ENCODE peak calls at places on chromosome 20, in seven cellular contexts. H is K562, O is HCT116, W is stomach, F is suprapubic skin, T is breast epithelium, G is transverse colon. S is an unnamed sample.
A peak's percentile ranks its signal among the peaks of the same experiment; 100 is the strongest.

GRCh38 chr20:61483336-61484067 is 231.4 kb downstream of the CDH4 start:
- DNase-seq in W (no peak), H (no peak), G (no peak), O (no peak), T (no peak), F (no peak), S (no peak)

GRCh38 chr20:62246872-62247652 is 8.7 kb downstream of the OSBPL2 start:
- DNase-seq in O (no peak), F (no peak), T (peak; percentile 44), G (no peak), H (no peak), W (peak; percentile 48), S (no peak)

GRCh38 chr20:39269031-39269461 is 306.9 kb downstream of the DHX35 start:
- DNase-seq in T (no peak), H (peak; percentile 78), F (peak; percentile 70), G (peak; percentile 40), W (peak; percentile 54), O (peak; percentile 13), S (peak; percentile 57)

GRCh38 chr20:58054744-58055373 is 173.6 kb downstream of the ANKRD60 start:
- DNase-seq in O (no peak), F (peak; percentile 72), H (no peak), T (peak; percentile 51), W (no peak), G (peak; percentile 14), S (peak; percentile 81)

GRCh38 chr20:44180814-44181213 is 6.2 kb downstream of the JPH2 start:
- DNase-seq in F (no peak), H (no peak), T (no peak), G (peak; percentile 34), W (no peak), O (no peak), S (no peak)

GRCh38 chr20:33433465-33433864 is 10.1 kb downstream of the SNTA1 start:
- DNase-seq in W (peak; percentile 59), F (no peak), H (no peak), O (no peak), G (no peak), T (no peak), S (no peak)

GRCh38 chr20:58485326-58485725 is 29.9 kb downstream of the APCDD1L start:
- DNase-seq in H (no peak), O (no peak), F (no peak), W (no peak), G (no peak), T (no peak), S (no peak)

GRCh38 chr20:8060977-8061376 is 41.4 kb upstream of the TMX4 start:
- DNase-seq in G (no peak), T (no peak), O (no peak), W (no peak), F (no peak), H (no peak), S (no peak)

GRCh38 chr20:52422574-52423463 is 231.2 kb upstream of the ZFP64 start:
- DNase-seq in H (no peak), G (no peak), O (no peak), W (no peak), T (no peak), F (no peak), S (no peak)

GRCh38 chr20:50216543-50217206 is 26.0 kb downstream of the CEBPB start:
- DNase-seq in H (no peak), W (no peak), O (no peak), G (no peak), F (no peak), T (no peak), S (no peak)

GRCh38 chr20:57838670-57839142 is 128.9 kb upstream of the PMEPA1 start:
- DNase-seq in H (no peak), F (no peak), O (no peak), W (no peak), G (no peak), T (no peak), S (no peak)

GRCh38 chr20:43969501-43969900 is 54.8 kb downstream of the TOX2 start:
- DNase-seq in G (no peak), O (no peak), H (no peak), W (no peak), T (no peak), F (no peak), S (peak; percentile 77)

GRCh38 chr20:10982692-10983091 is 308.9 kb upstream of the JAG1 start:
- DNase-seq in H (no peak), F (no peak), G (no peak), O (no peak), W (no peak), T (no peak), S (no peak)

GRCh38 chr20:21096321-21097043 is 9.7 kb downstream of the LINC00237 start:
- DNase-seq in F (no peak), G (no peak), O (peak; percentile 68), W (no peak), H (peak; percentile 15), T (no peak), S (no peak)

GRCh38 chr20:45117581-45117980 is 2.6 kb upstream of the WFDC5 start:
- DNase-seq in O (no peak), H (no peak), F (no peak), T (no peak), W (no peak), G (peak; percentile 60), S (no peak)

GRCh38 chr20:11080776-11081406 is 407.1 kb upstream of the JAG1 start:
- DNase-seq in G (no peak), H (no peak), O (no peak), W (no peak), T (no peak), F (no peak), S (no peak)

GRCh38 chr20:41046716-41047115 is 18.1 kb downstream of the TOP1 start:
- DNase-seq in T (no peak), O (no peak), W (no peak), G (no peak), F (no peak), H (no peak), S (no peak)

GRCh38 chr20:46312075-46312944 is 4.0 kb upstream of the CDH22 start:
- DNase-seq in H (peak; percentile 86), T (no peak), O (no peak), G (no peak), W (peak; percentile 50), F (no peak), S (peak; percentile 81)

GRCh38 chr20:5569021-5569420 is 181.2 kb upstream of the SHLD1 start:
- DNase-seq in W (no peak), F (no peak), H (peak; percentile 18), O (peak; percentile 28), T (no peak), G (peak; percentile 42), S (no peak)

GRCh38 chr20:25706793-25707192 is 10.1 kb upstream of the ZNF337 start:
- DNase-seq in O (no peak), H (no peak), T (no peak), G (no peak), F (no peak), W (no peak), S (no peak)

GRCh38 chr20:59850018-59850641 is 83.3 kb downstream of the SYCP2 start:
- DNase-seq in G (no peak), W (no peak), T (no peak), O (peak; percentile 28), F (no peak), H (peak; percentile 33), S (no peak)

GRCh38 chr20:59007758-59008511 is 881 bp upstream of the CTSZ start:
- DNase-seq in G (peak; percentile 72), O (no peak), T (no peak), W (peak; percentile 36), H (no peak), F (no peak), S (peak; percentile 62)

GRCh38 chr20:2206957-2207769 is 88.6 kb upstream of the TGM3 start:
- DNase-seq in O (peak; percentile 29), G (peak; percentile 81), F (peak; percentile 76), H (peak; percentile 38), T (peak; percentile 61), W (peak; percentile 84), S (peak; percentile 96)

GRCh38 chr20:59560588-59561227 is 43.6 kb upstream of the PHACTR3 start:
- DNase-seq in O (peak; percentile 13), W (no peak), G (no peak), T (no peak), F (no peak), H (peak; percentile 74), S (no peak)

GRCh38 chr20:34863421-34863965 is 9.2 kb downstream of the GGT7 start:
- DNase-seq in G (no peak), H (no peak), T (no peak), F (no peak), W (no peak), O (no peak), S (peak; percentile 82)

DNA sequence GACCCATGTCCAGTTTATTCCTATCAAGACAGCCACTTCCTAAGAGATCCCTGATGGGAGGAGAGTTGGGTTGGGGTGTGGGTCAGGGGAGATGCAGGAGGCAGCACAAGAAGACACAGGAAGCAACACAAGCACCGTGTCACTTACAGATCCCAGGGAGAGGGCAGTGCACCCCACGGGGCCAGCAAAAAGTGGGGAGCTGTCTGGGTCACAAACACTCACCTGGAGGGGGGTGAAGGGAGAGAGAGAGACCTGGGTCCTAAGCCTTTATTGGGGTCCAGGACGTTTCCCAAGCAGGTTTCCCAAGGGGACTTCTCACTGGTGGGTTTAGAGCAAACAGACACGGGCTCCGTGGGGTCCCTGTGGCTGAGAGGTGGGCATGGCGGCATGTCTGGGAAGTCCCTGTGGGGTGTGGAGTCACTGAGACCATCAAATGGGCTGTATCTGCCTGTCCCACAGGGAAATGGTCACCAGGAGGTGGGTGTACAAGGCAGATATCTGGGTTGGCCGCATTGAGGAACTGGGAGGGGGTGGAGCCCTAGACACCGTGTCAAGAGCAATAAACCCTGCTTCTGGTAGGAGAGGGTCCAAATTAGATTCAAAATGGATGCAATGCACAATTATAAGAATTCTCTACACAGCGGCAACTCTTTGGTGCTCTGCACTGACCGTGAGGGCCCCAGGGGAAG is 1.6 kb upstream of the CD93 start:
- DNase-seq in F (no peak), H (peak; percentile 17), O (no peak), T (no peak), W (no peak), G (no peak), S (peak; percentile 56)
- TF ChIP-seq POLR2AphosphoS5 in F (no peak), H (no peak), O (no peak), T (no peak), W (no peak), G (no peak), S (no peak)

GRCh38 chr20:51382986-51383821 is 159.3 kb downstream of the NFATC2 start:
- DNase-seq in T (no peak), H (no peak), F (peak; percentile 27), O (no peak), G (peak; percentile 39), W (peak; percentile 71), S (peak; percentile 50)
- TF ChIP-seq POLR2AphosphoS5 in T (no peak), H (no peak), F (no peak), O (no peak), G (no peak), W (no peak), S (no peak)

DNA sequence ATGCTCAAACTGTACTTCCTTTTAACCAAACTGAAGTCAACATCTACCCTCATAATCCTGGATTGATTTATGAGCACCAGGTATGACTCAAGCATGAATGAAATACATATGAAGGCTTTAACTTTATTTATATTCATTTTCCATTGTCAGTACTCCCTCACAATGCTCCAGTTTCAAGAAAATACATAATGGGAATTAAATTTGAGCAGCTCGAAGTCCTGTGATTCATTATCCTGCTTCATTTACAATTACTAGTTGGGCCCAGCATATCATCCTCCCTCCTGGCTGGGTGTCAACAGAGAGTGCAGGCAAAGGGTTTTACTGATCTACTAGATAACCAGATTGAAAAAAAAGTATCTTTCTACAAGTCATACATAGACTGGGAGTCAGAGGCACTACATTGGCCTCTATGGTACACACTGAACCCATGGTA is 10.1 kb downstream of the SAMHD1 start:
- DNase-seq in H (no peak), W (no peak), G (peak; percentile 12), O (no peak), T (no peak), F (no peak), S (no peak)
- TF ChIP-seq POLR2AphosphoS5 in H (no peak), W (no peak), G (no peak), O (no peak), T (no peak), F (no peak), S (no peak)

GRCh38 chr20:48682529-48683385 is 145.0 kb downstream of the PREX1 start:
- DNase-seq in F (no peak), O (no peak), W (peak; percentile 97), H (peak; percentile 68), T (peak; percentile 63), G (peak; percentile 89), S (peak; percentile 79)
- TF ChIP-seq POLR2AphosphoS5 in F (no peak), O (no peak), W (peak; percentile 80), H (peak; percentile 58), T (no peak), G (peak; percentile 62), S (peak; percentile 61)